ENCODE peak calls at places on chromosomes 12 and 14, in five cellular contexts. E is endothelial cell of umbilical vein, D is thoracic aorta, H is body of pancreas, B is neural progenitor cell. O is an unnamed sample. For H3K36me3, the result is how much of the 10 kb centered on the place peaks cover.

GRCh38 chr14:88616697-88617096 is 53.9 kb downstream of the ZC3H14 start:
- DNase-seq in H (no peak), E (no peak), B (no peak), D (no peak), O (no peak)

GRCh38 chr14:98198385-98198784 is 1073.6 kb downstream of the BCL11B start:
- DNase-seq in E (no peak), H (no peak), B (no peak), D (no peak), O (no peak)

GRCh38 chr12:113196996-113197395 is 11.5 kb downstream of the RITA1 start:
- DNase-seq in B (peak), D (no peak), H (peak), E (peak), O (peak)

GRCh38 chr14:77302926-77303325 is 17.8 kb downstream of the POMT2 start:
- DNase-seq in E (peak), H (no peak), D (no peak), B (no peak), O (no peak)

GRCh38 chr12:124927325-124928094 is 13.1 kb upstream of the UBC start:
- DNase-seq in E (peak), B (peak), H (peak), D (peak), O (peak)

GRCh38 chr12:114913871-114914801 is 230.2 kb upstream of the TBX3 start:
- DNase-seq in H (no peak), B (peak), E (no peak), D (no peak), O (no peak)

GRCh38 chr12:64608901-64609542 is 1.3 kb upstream of the RASSF3 start:
- DNase-seq in B (peak), H (no peak), D (no peak), E (peak), O (peak)

GRCh38 chr12:57715786-57716185 is 21.9 kb downstream of the OS9 start:
- DNase-seq in B (no peak), E (no peak), D (no peak), H (no peak), O (no peak)

GRCh38 chr12:25195056-25195971 is at the start of the genes DNAI7 and ETFRF1:
- DNase-seq in B (peak), H (peak), D (peak), E (peak), O (peak)

GRCh38 chr14:34000396-34000795 is 49.5 kb upstream of the EGLN3 start:
- DNase-seq in H (no peak), B (no peak), E (no peak), D (no peak), O (no peak)

GRCh38 chr14:45185110-45185814 is 49.5 kb downstream of the FANCM start:
- DNase-seq in B (no peak), E (no peak), H (no peak), D (no peak), O (no peak)

GRCh38 chr14:100065161-100065871 is at the start of gene EVL:
- DNase-seq in D (no peak), B (no peak), E (peak), H (no peak), O (no peak)

GRCh38 chr14:29906256-29906885 is 21.3 kb downstream of the PRKD1 start:
- DNase-seq in D (no peak), H (peak), B (no peak), E (peak), O (no peak)

GRCh38 chr14:50943261-50943942 is 881 bp downstream of the PYGL start:
- DNase-seq in E (peak), B (peak), D (no peak), H (peak), O (peak)

GRCh38 chr12:113185180-113186032 is at the start of the genes DDX54 and RITA1:
- DNase-seq in E (peak), D (no peak), B (peak), H (peak), O (peak)

GRCh38 chr12:28578361-28578760 is 388.1 kb downstream of the CCDC91 start:
- DNase-seq in E (no peak), D (no peak), H (no peak), B (no peak), O (no peak)

GRCh38 chr14:105207996-105208737 is 27.1 kb upstream of the NUDT14 start:
- DNase-seq in E (no peak), H (no peak), B (no peak), D (no peak), O (no peak)

GRCh38 chr14:102221026-102221425 is 81.3 kb downstream of the WDR20 start:
- DNase-seq in B (no peak), E (peak), D (no peak), H (no peak), O (no peak)

GRCh38 chr12:44155349-44155748 is 319.5 kb downstream of the TMEM117 start:
- DNase-seq in D (no peak), B (no peak), H (no peak), E (no peak), O (no peak)

GRCh38 chr12:50690923-50691322 is 73.0 kb upstream of the ATF1 start:
- DNase-seq in B (no peak), D (no peak), E (no peak), H (peak), O (no peak)

GRCh38 chr12:112627851-112628250 is 163.7 kb upstream of the RPH3A start:
- DNase-seq in B (no peak), H (no peak), E (no peak), D (no peak), O (no peak)

GRCh38 chr14:103055693-103056092 is 1.7 kb downstream of the CDC42BPB start:
- DNase-seq in H (no peak), D (no peak), B (no peak), E (peak), O (no peak)

GRCh38 chr12:56670836-56671235 is 17.2 kb downstream of the PTGES3 start:
- DNase-seq in B (no peak), E (no peak), D (no peak), H (no peak), O (no peak)

GRCh38 chr14:104681689-104682074 is 7.7 kb upstream of the INF2 start:
- DNase-seq in E (peak), H (peak), D (peak), B (peak), O (peak)

GRCh38 chr14:35349966-35350365 is 54.6 kb downstream of the NFKBIA start:
- DNase-seq in D (no peak), B (no peak), H (no peak), E (no peak), O (no peak)

GRCh38 chr14:72880164-72880563 is 13.7 kb downstream of the DPF3 start:
- DNase-seq in B (no peak), H (no peak), E (no peak), D (no peak), O (no peak)

GRCh38 chr14:105439710-105440553 is 20.3 kb downstream of the MTA1 start:
- DNase-seq in H (no peak), B (no peak), E (peak), D (no peak), O (no peak)

GRCh38 chr12:112961074-112961473 is 17.2 kb upstream of the OAS2 start:
- DNase-seq in D (no peak), E (no peak), H (no peak), B (no peak), O (no peak)

GRCh38 chr12:1838223-1838993 is 18.0 kb downstream of the LRTM2 start:
- DNase-seq in E (no peak), B (no peak), D (no peak), H (no peak), O (no peak)

GRCh38 chr12:123261196-123261595 is 10.5 kb downstream of the CDK2AP1 start:
- DNase-seq in B (peak), H (no peak), E (no peak), D (no peak), O (no peak)
- H3K36me3 ChIP-seq in B (under half), H (under half), E (under half), D (under half), O (under half)

DNA sequence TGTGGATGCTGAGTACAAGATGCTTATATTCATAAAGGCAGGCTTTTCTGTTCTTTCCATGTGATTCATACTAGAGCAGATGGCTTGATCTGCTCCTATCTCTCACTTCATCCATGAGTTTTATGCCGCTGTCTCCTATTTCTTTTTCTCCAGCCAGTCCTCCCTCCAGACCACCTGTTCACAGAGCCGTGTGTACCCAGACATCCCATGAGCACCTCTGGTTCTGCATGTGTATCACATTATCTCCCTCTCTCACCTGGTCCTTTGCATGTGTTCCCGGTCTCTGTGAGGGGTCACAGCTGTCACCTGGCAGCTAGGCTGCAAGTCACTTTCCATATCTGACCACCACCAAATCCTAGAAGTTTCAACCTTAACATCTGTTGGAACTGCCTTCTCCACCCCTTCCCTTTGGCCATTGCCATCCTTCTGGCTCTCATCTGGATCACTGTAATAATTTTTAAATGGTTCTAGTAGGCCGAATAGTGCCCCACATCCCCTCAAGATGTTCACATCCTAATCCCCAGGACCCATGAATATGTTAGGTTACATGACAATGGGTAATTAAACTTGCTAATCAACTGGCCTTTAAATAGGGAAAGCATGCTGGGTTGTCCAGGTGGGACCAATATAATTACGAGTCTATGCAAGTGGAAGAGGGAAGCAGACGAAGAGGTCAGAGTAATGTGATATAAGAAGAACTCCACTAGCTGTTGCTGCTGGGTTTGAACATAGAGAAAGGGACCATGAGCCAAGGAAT is 168.1 kb downstream of the SNAPC1 start:
- DNase-seq in D (no peak), B (no peak), E (no peak), H (no peak), O (no peak)
- H3K4me3 ChIP-seq in D (no peak), B (no peak), E (no peak), H (no peak), O (no peak)

DNA sequence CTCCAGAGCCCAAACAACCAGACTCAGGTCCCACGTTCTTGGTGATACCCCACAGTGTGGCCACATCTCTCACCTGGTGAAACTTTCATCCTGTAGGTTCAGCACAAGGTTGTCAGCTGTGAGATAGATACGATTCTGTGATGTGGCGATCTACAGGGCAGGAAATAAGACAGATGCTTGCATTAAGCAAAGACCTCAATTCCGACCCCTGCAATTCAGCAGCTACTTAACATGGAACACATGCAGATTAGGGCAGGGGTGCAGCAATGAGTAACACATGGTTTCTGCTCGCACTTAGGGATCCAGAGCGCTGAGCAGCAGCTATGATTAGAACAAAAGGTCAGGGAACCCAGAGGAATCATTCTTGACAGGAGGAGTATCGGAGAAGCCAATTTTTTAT is 4.1 kb downstream of the PHB2 start:
- DNase-seq in E (no peak), B (no peak), H (no peak), D (no peak), O (no peak)
- H3K36me3 ChIP-seq in E (under half), B (under half), H (under half), D (under half), O (under half)

GRCh38 chr14:95363468-95363954 is 43.8 kb upstream of the CLMN start:
- DNase-seq in H (no peak), E (no peak), D (no peak), B (no peak), O (no peak)

GRCh38 chr14:95360828-95361227 is 41.1 kb upstream of the CLMN start:
- DNase-seq in B (no peak), H (no peak), E (no peak), D (no peak), O (no peak)

GRCh38 chr14:95361373-95362179 is 41.9 kb upstream of the CLMN start:
- DNase-seq in D (no peak), B (peak), H (peak), E (peak), O (peak)

GRCh38 chr14:95362180-95362494 is 42.4 kb upstream of the CLMN start:
- DNase-seq in B (peak), D (no peak), E (no peak), H (no peak), O (no peak)

GRCh38 chr14:95359974-95360826 is 40.5 kb upstream of the CLMN start:
- DNase-seq in B (peak), E (no peak), H (peak), D (no peak), O (no peak)
- H3K4me3 ChIP-seq in B (no peak), E (no peak), H (no peak), D (no peak), O (no peak)

GRCh38 chr12:46366771-46367170 is 5.8 kb downstream of the SLC38A2 start:
- DNase-seq in B (no peak), H (no peak), E (no peak), D (no peak), O (no peak)
- H3K36me3 ChIP-seq in B (half or more), H (under half), E (under half), D (half or more), O (under half)

DNA sequence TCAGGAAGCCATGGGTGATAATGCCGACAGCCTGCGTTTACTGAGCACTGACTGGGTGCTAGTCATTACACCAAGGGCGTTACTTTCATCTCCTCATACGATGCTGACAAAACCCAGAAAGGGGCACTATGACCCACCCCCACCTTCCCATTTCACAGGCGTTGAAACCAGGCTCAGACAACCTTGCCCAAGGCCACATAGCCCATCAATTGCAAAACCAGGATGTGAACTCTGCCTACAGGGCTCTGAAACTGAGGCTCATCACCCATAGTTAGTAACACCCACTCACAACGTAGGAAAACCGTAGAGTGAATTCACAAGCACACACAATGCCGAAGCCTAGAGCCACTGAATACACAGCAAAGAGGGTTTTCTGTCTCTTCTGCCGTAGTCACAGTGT is 119.9 kb downstream of the RIMBP2 start:
- DNase-seq in H (no peak), E (no peak), B (no peak), D (no peak), O (no peak)
- H3K4me3 ChIP-seq in H (no peak), E (no peak), B (no peak), D (no peak), O (no peak)

GRCh38 chr14:74893614-74894091 is 11.9 kb downstream of the DLST start:
- DNase-seq in D (no peak), E (no peak), B (no peak), H (no peak), O (no peak)
- H3K36me3 ChIP-seq in D (half or more), E (half or more), B (under half), H (half or more), O (half or more)

GRCh38 chr12:93536111-93536765 is 36.2 kb upstream of the SOCS2 start:
- DNase-seq in H (no peak), E (no peak), B (no peak), D (no peak), O (no peak)
- H3K4me3 ChIP-seq in H (no peak), E (no peak), B (no peak), D (no peak), O (no peak)

O was measured in colonic mucosa.